ENCODE peak calls at places on chromosomes 12 and 14, in six cellular contexts. P is Panc1, S is A673, H is fibroblast of the aortic adventitia, Z is tibial artery, M is IMR-90. A is an unnamed sample.

GRCh38 chr12:124005736-124006581 is 32.9 kb downstream of the ZNF664 start:
- DNase-seq in P (no peak), S (no peak), H (no peak), Z (no peak), M (no peak), A (no peak)

GRCh38 chr14:70116278-70116677 is 72.5 kb downstream of the SLC8A3 start:
- DNase-seq in P (no peak), S (no peak), H (no peak), Z (no peak), M (no peak), A (no peak)

GRCh38 chr14:55954108-55954507 is 164.1 kb upstream of the PELI2 start:
- DNase-seq in P (no peak), S (no peak), H (no peak), Z (no peak), M (no peak), A (no peak)

GRCh38 chr12:98397323-98398105 is 117.9 kb upstream of the TMPO start:
- DNase-seq in P (peak), S (peak), H (peak), Z (peak), M (peak), A (peak)

GRCh38 chr14:104098272-104099095 is 13.0 kb downstream of the ASPG start:
- DNase-seq in P (no peak), S (no peak), H (no peak), Z (no peak), M (no peak), A (peak)

GRCh38 chr14:24695265-24696241 is 61.6 kb upstream of the GZMB start:
- DNase-seq in P (no peak), S (no peak), H (no peak), Z (no peak), M (no peak), A (no peak)

GRCh38 chr12:62654558-62655241 is 188.1 kb downstream of the MON2 start:
- DNase-seq in P (no peak), S (no peak), H (no peak), Z (no peak), M (no peak), A (no peak)

GRCh38 chr14:23556700-23557440 is 799 bp downstream of the THTPA start:
- DNase-seq in P (no peak), S (no peak), H (no peak), Z (no peak), M (no peak), A (no peak)

GRCh38 chr14:42665083-42665482 is 1058.4 kb downstream of the LRFN5 start:
- DNase-seq in P (no peak), S (peak), H (no peak), Z (no peak), M (no peak), A (no peak)

GRCh38 chr12:50825372-50825838 is 17.3 kb upstream of the TMPRSS12 start:
- DNase-seq in P (peak), S (peak), H (peak), Z (no peak), M (peak), A (no peak)

GRCh38 chr12:50313256-50313931 is 30.1 kb upstream of the LIMA1 start:
- DNase-seq in P (no peak), S (no peak), H (no peak), Z (no peak), M (no peak), A (no peak)

GRCh38 chr12:25957898-25958253 is 606 bp upstream of the RASSF8 start:
- DNase-seq in P (no peak), S (peak), H (peak), Z (peak), M (peak), A (no peak)

GRCh38 chr12:131912526-131913274 is 16.4 kb upstream of the PUS1 start:
- DNase-seq in P (no peak), S (peak), H (peak), Z (peak), M (peak), A (peak)

GRCh38 chr12:49043856-49044258 is 16.7 kb downstream of the KMT2D start:
- DNase-seq in P (no peak), S (peak), H (peak), Z (no peak), M (peak), A (peak)

GRCh38 chr12:65533177-65533883 is 254.8 kb downstream of the MSRB3 start:
- DNase-seq in P (no peak), S (no peak), H (peak), Z (no peak), M (peak), A (no peak)

GRCh38 chr12:132538336-132539015 is 48.5 kb downstream of the FBRSL1 start:
- DNase-seq in P (no peak), S (no peak), H (no peak), Z (no peak), M (no peak), A (no peak)

GRCh38 chr12:10497602-10498001 is 8.1 kb upstream of the EIF2S3B start:
- DNase-seq in P (no peak), S (no peak), H (no peak), Z (no peak), M (no peak), A (no peak)

GRCh38 chr12:77553976-77554619 is 276.6 kb upstream of the NAV3 start:
- DNase-seq in P (no peak), S (no peak), H (no peak), Z (no peak), M (no peak), A (no peak)

GRCh38 chr12:122721057-122721545 is 4.5 kb upstream of the HCAR3 start:
- DNase-seq in P (no peak), S (no peak), H (no peak), Z (no peak), M (no peak), A (no peak)

GRCh38 chr14:92960706-92961566 is 38.0 kb downstream of the CHGA start:
- DNase-seq in P (no peak), S (no peak), H (peak), Z (no peak), M (peak), A (no peak)

GRCh38 chr12:110860833-110861291 is 14.1 kb downstream of the CCDC63 start:
- DNase-seq in P (no peak), S (peak), H (no peak), Z (no peak), M (no peak), A (no peak)

GRCh38 chr12:106018286-106018685 is 120.5 kb downstream of the NUAK1 start:
- DNase-seq in P (no peak), S (peak), H (no peak), Z (no peak), M (no peak), A (no peak)

GRCh38 chr12:47715877-47716548 is 9.3 kb downstream of the ENDOU start:
- DNase-seq in P (no peak), S (no peak), H (no peak), Z (no peak), M (no peak), A (no peak)

GRCh38 chr12:1094714-1095113 is 103.7 kb downstream of the ERC1 start:
- DNase-seq in P (no peak), S (no peak), H (no peak), Z (no peak), M (no peak), A (no peak)

GRCh38 chr12:107415834-107416233 is 269.8 kb upstream of the PWP1 start:
- DNase-seq in P (no peak), S (no peak), H (no peak), Z (no peak), M (no peak), A (no peak)

GRCh38 chr12:26872623-26873022 is 39.6 kb upstream of the ITPR2 start:
- DNase-seq in P (no peak), S (no peak), H (no peak), Z (no peak), M (no peak), A (no peak)

GRCh38 chr12:632102-632696 is 31.0 kb downstream of the NINJ2 start:
- DNase-seq in P (peak), S (no peak), H (peak), Z (peak), M (peak), A (no peak)

GRCh38 chr14:62673014-62673727 is 372.1 kb downstream of the KCNH5 start:
- DNase-seq in P (no peak), S (peak), H (no peak), Z (no peak), M (no peak), A (no peak)

GRCh38 chr12:64610660-64611429 is 550 bp downstream of the RASSF3 start:
- DNase-seq in P (no peak), S (peak), H (peak), Z (peak), M (peak), A (peak)

GRCh38 chr14:38171197-38171596 is 36.5 kb upstream of the SSTR1 start:
- DNase-seq in P (no peak), S (no peak), H (no peak), Z (no peak), M (peak), A (peak)

GRCh38 chr12:82182601-82183000 is 175.6 kb downstream of the CCDC59 start:
- DNase-seq in P (no peak), S (peak), H (peak), Z (no peak), M (no peak), A (no peak)

DNA sequence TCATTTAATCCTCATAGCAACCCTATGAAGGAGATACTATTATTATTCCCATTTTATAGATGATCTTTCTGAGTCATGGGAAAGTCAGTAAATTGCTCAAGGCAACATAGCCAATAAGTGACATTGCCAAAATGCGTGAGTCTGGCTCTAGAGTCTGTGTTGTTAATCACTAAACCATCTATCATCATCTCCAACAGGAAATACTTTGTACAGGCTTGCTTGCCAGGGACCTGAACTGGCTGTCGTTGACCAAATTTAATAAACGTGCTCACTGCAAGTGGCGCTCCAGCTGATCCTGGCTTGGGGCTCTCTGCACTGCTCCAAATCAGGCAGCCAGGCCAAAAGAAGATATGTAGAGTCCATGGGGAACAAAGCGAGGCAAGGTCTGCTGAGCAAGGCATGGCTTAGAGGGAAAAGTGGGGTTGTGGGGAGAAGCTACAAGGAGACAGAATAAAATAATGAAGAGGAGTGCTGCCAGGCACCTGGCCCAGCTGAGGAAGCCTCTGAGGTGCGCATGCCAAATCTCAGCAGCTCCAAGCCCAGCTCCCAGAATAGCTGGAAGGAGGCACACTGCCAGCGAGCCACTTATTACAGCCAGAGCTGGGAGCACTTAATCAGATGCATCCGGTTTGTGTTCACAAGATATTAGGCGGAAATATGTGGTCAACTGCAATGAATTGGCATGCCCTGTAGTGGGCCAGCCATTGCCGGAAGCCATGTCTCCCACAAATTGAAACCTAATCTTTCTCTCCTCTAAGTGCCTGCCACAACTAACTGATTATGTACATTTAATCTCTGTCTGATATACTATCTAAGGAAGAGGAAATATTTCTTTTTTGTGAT is 43.3 kb upstream of the PTPRO start:
- DNase-seq in P (no peak), S (peak), H (peak), Z (peak), M (peak), A (peak)
- TF ChIP-seq CTCF in P (no peak), S (peak), H (peak), Z (no peak), M (no peak), A (no peak)

GRCh38 chr12:59370933-59371332 is 224.9 kb upstream of the SLC16A7 start:
- DNase-seq in P (no peak), S (no peak), H (no peak), Z (no peak), M (no peak), A (no peak)

GRCh38 chr12:59374783-59375182 is 221.0 kb upstream of the SLC16A7 start:
- DNase-seq in P (no peak), S (no peak), H (no peak), Z (no peak), M (no peak), A (no peak)

GRCh38 chr12:59375633-59376032 is 220.2 kb upstream of the SLC16A7 start:
- DNase-seq in P (no peak), S (no peak), H (no peak), Z (no peak), M (no peak), A (no peak)

GRCh38 chr12:59372971-59373370 is 222.9 kb upstream of the SLC16A7 start:
- DNase-seq in P (peak), S (peak), H (peak), Z (no peak), M (peak), A (no peak)
- TF ChIP-seq CTCF in P (peak), S (peak), H (peak), Z (no peak), M (peak), A (no peak)

GRCh38 chr14:67599698-67600561 is at the start of gene PIGH:
- DNase-seq in P (no peak), S (peak), H (peak), Z (peak), M (peak), A (peak)
- TF ChIP-seq CTCF in P (peak), S (peak), H (peak), Z (peak), M (peak), A (peak)

GRCh38 chr14:95831041-95831440 is 45.6 kb upstream of the TUNAR start:
- DNase-seq in P (no peak), S (no peak), H (no peak), Z (no peak), M (no peak), A (no peak)
- TF ChIP-seq CTCF in P (no peak), S (no peak), H (no peak), Z (no peak), M (no peak), A (no peak)

DNA sequence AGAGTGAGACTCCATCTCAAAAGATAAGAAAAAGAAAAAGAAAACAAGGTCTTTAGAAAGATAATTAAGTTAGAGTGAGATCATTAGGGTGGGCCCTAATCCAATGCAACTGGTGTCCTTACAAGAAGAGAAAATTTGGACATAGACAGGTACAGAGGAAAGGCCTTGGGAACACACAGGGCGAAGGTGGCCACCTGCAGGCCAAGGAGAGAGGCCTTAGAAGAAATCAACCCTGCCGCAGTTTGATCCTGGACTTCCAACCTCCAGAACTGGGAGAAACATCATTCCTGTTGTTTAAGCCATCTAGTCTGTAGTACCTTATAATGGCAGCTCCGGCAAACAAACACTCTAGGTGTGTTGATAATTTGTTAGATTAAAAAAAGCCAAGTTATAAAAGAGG is 491.9 kb downstream of the MED13L start:
- DNase-seq in P (no peak), S (no peak), H (no peak), Z (no peak), M (no peak), A (no peak)
- TF ChIP-seq CTCF in P (peak), S (no peak), H (no peak), Z (no peak), M (no peak), A (no peak)

DNA sequence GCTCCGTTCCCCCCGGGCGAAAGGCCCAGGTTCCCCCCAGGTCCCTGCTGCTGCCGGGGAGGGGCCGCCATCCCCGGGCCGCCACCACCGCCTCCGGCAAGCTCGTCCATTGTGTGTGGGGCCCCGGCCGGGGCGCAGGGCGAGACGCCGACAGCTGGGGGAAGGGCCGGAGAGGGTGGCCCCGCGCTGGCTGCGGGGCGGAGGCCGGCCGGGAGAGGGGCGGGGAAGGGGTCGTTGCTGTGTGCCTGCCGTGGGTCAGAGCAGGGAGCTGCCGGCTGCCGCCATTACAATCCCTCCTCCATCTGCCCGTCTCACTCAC is at the start of gene STRN3:
- DNase-seq in P (no peak), S (no peak), H (no peak), Z (no peak), M (no peak), A (no peak)
- TF ChIP-seq CTCF in P (no peak), S (no peak), H (no peak), Z (no peak), M (no peak), A (no peak)

GRCh38 chr12:91226951-91227350 is 44.3 kb upstream of the DCN start:
- DNase-seq in P (no peak), S (no peak), H (no peak), Z (no peak), M (no peak), A (no peak)
- TF ChIP-seq CTCF in P (no peak), S (no peak), H (no peak), Z (no peak), M (no peak), A (no peak)

GRCh38 chr12:53233671-53234091 is 1.7 kb upstream of the RARG start:
- DNase-seq in P (no peak), S (no peak), H (peak), Z (no peak), M (no peak), A (peak)
- TF ChIP-seq CTCF in P (no peak), S (no peak), H (peak), Z (no peak), M (no peak), A (no peak)

DNA sequence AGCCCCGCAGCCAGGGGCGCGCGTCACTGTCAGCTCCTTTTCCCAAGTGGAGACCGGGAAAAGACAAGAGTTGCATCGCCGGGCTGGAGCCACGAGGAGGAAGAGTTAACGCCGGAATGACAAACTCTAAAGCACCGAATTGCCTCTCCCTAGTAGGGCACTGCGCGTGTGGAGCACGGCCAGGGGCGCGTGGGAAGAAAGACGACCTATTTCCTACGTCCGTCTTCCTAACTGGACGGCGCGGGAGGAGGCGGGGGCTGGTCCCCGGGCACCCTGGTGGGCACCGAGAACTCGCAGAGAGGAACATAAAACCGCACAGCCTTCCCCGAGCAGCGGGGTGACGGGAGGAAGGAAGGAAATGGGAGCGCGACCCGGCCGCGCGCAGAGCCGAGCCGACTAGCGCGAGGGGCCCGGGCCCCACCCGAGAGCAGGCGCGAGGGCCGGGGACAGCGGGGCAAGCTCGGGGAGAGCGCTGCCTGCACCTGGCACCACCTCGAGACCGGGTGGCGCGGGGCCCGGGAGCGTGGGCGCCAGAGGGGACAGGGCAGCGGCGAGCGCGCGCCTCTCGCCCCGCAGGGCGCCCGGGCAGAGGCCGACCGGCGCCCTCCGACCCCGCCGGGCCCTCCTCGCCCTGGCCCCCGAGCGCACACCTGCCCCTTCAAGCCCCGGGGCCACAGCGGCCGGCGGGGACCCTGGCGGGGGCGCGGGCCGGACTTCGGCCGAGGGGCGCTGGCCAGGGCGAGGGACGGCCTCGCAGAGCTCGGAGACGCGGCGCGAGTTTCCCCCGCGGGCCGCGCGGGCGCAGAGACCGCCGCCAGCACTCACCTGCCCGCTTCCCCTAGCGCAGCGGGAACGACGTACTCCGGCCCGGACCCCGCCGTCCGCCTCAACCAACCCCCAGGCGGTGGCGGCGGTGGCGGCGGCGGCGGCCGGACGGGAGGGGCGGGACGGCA is 480 bp downstream of the SETD3 start:
- DNase-seq in P (no peak), S (peak), H (peak), Z (peak), M (peak), A (peak)
- TF ChIP-seq CTCF in P (no peak), S (no peak), H (peak), Z (no peak), M (peak), A (no peak)